ENCODE peak calls at places on chromosomes 1 and 21, in six cellular contexts. R is NCI-H146; V is stimulated activated CD8-positive, alpha-beta memory T cell treated with anti-CD3 and anti-CD28 coated beads, Interleukin-15, amount 100 ng/mL, for 24 hours; Y is activated CD8-positive, alpha-beta memory T cell treated with anti-CD3 and anti-CD28 coated beads, Interleukin-2, amount 50 U/mL, for 48 hours; L is COR-L47; T is KBM-7. F is an unnamed sample.

GRCh38 chr21:39173999-39174398 is 9.3 kb downstream of the PSMG1 start:
- DNase-seq in L (no peak), V (no peak), T (no peak), Y (no peak), R (no peak), F (no peak)

GRCh38 chr1:154866995-154867795 is 2.9 kb downstream of the KCNN3 start:
- DNase-seq in T (no peak), R (peak; percentile 56), V (no peak), L (no peak), Y (no peak), F (no peak)

GRCh38 chr1:15063783-15064182 is 89.8 kb upstream of the TMEM51 start:
- DNase-seq in L (no peak), V (no peak), R (no peak), Y (no peak), T (no peak), F (no peak)

GRCh38 chr1:189859385-189859977 is 618.2 kb downstream of the BRINP3 start:
- DNase-seq in R (no peak), T (peak; percentile 44), Y (peak; percentile 57), L (no peak), V (no peak), F (peak; percentile 75)

GRCh38 chr1:93257889-93258288 is 77.4 kb downstream of the CCDC18 start:
- DNase-seq in Y (no peak), L (no peak), T (no peak), V (no peak), R (no peak), F (no peak)

GRCh38 chr1:17023103-17023502 is 11.4 kb upstream of the ATP13A2 start:
- DNase-seq in L (no peak), T (peak; percentile 75), R (no peak), Y (no peak), V (no peak), F (peak; percentile 68)

GRCh38 chr1:168835791-168836190 is 106.8 kb upstream of the DPT start:
- DNase-seq in Y (no peak), V (no peak), L (no peak), T (no peak), R (no peak), F (no peak)

GRCh38 chr1:161367684-161368398 is at the start of gene CFAP126:
- DNase-seq in Y (no peak), L (peak; percentile 76), R (peak; percentile 59), T (peak; percentile 83), V (no peak), F (peak; percentile 82)

GRCh38 chr1:84929581-84929980 is 36.6 kb upstream of the LPAR3 start:
- DNase-seq in V (no peak), R (no peak), T (no peak), Y (no peak), L (no peak), F (no peak)

GRCh38 chr1:27153549-27153886 is 1.4 kb downstream of the SLC9A1 start:
- DNase-seq in Y (no peak), L (no peak), V (no peak), R (no peak), T (no peak), F (no peak)

GRCh38 chr1:31828341-31828740 is 12.5 kb upstream of the SPOCD1 start:
- DNase-seq in V (no peak), Y (peak; percentile 47), T (no peak), R (no peak), L (no peak), F (no peak)

GRCh38 chr1:85940621-85941306 is 215.8 kb downstream of the COL24A1 start:
- DNase-seq in V (no peak), L (no peak), R (no peak), T (no peak), Y (no peak), F (no peak)

GRCh38 chr1:214379254-214379970 is 98.5 kb downstream of the SMYD2 start:
- DNase-seq in L (no peak), Y (no peak), V (no peak), R (no peak), T (no peak), F (no peak)

GRCh38 chr1:172299515-172299914 is 121.0 kb upstream of the C1orf105 start:
- DNase-seq in R (no peak), T (no peak), Y (no peak), L (no peak), V (no peak), F (no peak)

GRCh38 chr1:110390692-110391232 is at the start of gene SLC16A4:
- DNase-seq in Y (no peak), T (no peak), V (no peak), L (no peak), R (no peak), F (no peak)

GRCh38 chr1:193767891-193768290 is 581.5 kb upstream of the B3GALT2 start:
- DNase-seq in Y (no peak), V (no peak), T (no peak), R (no peak), L (no peak), F (no peak)

GRCh38 chr1:30756545-30757195 is 904 bp downstream of the LAPTM5 start:
- DNase-seq in R (no peak), Y (peak; percentile 79), V (no peak), T (peak; percentile 97), L (no peak), F (peak; percentile 94)

GRCh38 chr1:69648486-69648885 is 80.8 kb downstream of the LRRC7 start:
- DNase-seq in L (no peak), Y (no peak), T (no peak), R (no peak), V (no peak), F (no peak)

GRCh38 chr1:198107041-198107440 is 49.8 kb upstream of the NEK7 start:
- DNase-seq in Y (no peak), T (no peak), R (no peak), V (no peak), L (no peak), F (no peak)

GRCh38 chr1:93437976-93438605 is 9.8 kb upstream of the FNBP1L start:
- DNase-seq in T (peak; percentile 71), Y (no peak), L (peak; percentile 52), R (peak; percentile 14), V (no peak), F (peak; percentile 76)

GRCh38 chr1:12384836-12385456 is 155.1 kb downstream of the VPS13D start:
- DNase-seq in R (no peak), T (no peak), V (no peak), L (no peak), Y (no peak), F (no peak)

GRCh38 chr1:191206808-191207207 is 729.1 kb upstream of the BRINP3 start:
- DNase-seq in V (no peak), Y (no peak), T (peak; percentile 17), R (no peak), L (peak; percentile 14), F (no peak)

GRCh38 chr1:199447906-199448305 is 579.6 kb upstream of the NR5A2 start:
- DNase-seq in T (no peak), Y (no peak), R (no peak), L (no peak), V (no peak), F (no peak)

GRCh38 chr1:23601104-23601967 is 42.0 kb upstream of the ID3 start:
- DNase-seq in V (no peak), L (no peak), T (no peak), Y (no peak), R (no peak), F (no peak)

GRCh38 chr1:24374891-24375786 is 38.4 kb downstream of the STPG1 start:
- DNase-seq in L (peak; percentile 53), Y (no peak), V (no peak), R (peak; percentile 76), T (no peak), F (no peak)

GRCh38 chr1:4345126-4345525 is 309.3 kb upstream of the AJAP1 start:
- DNase-seq in L (no peak), T (no peak), V (no peak), R (no peak), Y (no peak), F (no peak)

GRCh38 chr21:37571442-37571841 is 204.9 kb downstream of the DYRK1A start:
- DNase-seq in R (no peak), V (no peak), T (no peak), Y (no peak), L (no peak), F (no peak)

GRCh38 chr1:44072204-44072603 is 40.9 kb upstream of the SLC6A9 start:
- DNase-seq in Y (no peak), L (no peak), T (peak; percentile 35), R (no peak), V (no peak), F (peak; percentile 50)

GRCh38 chr1:116415699-116416533 is 42.9 kb downstream of the ATP1A1 start:
- DNase-seq in L (no peak), T (peak; percentile 75), V (no peak), R (peak; percentile 23), Y (no peak), F (peak; percentile 98)

GRCh38 chr1:198491596-198491995 is 48.9 kb downstream of the ATP6V1G3 start:
- DNase-seq in L (no peak), V (no peak), T (no peak), R (no peak), Y (no peak), F (no peak)

GRCh38 chr1:117967900-117968299 is 38.4 kb downstream of the WDR3 start:
- DNase-seq in R (no peak), T (no peak), V (no peak), Y (no peak), L (peak; percentile 59), F (peak; percentile 60)

GRCh38 chr1:91513160-91513559 is 12.5 kb downstream of the CDC7 start:
- DNase-seq in Y (no peak), T (no peak), L (no peak), V (no peak), R (no peak), F (no peak)

GRCh38 chr1:152165291-152166077 is 6.5 kb upstream of the RPTN start:
- DNase-seq in L (no peak), T (no peak), Y (no peak), V (no peak), R (no peak), F (peak; percentile 62)

GRCh38 chr1:33762962-33763361 is 100.9 kb upstream of the HMGB4 start:
- DNase-seq in Y (no peak), R (no peak), L (no peak), V (no peak), T (no peak), F (no peak)

GRCh38 chr1:42646056-42646455 is 12.2 kb upstream of the PPIH start:
- DNase-seq in V (no peak), Y (no peak), R (no peak), T (no peak), L (no peak), F (no peak)